ENCODE peak calls at places on chromosomes 1 and 21, in seven cellular contexts. V, B, Y, X, K, F and P are unnamed samples.
A peak's percentile ranks its signal among the peaks of the same experiment; 100 is the strongest.

GRCh38 chr1:90730247-90731022 is 13.3 kb upstream of the BARHL2 start:
- DNase-seq in V (no peak), B (no peak), Y (no peak), X (peak; percentile 24), K (peak; percentile 12), F (no peak), P (no peak)

GRCh38 chr1:168428063-168428731 is 115.6 kb downstream of the XCL2 start:
- DNase-seq in V (no peak), B (no peak), Y (no peak), X (no peak), K (peak; percentile 59), F (no peak), P (peak; percentile 33)

GRCh38 chr1:153539395-153540093 is 1.2 kb downstream of the S100A5 start:
- DNase-seq in V (no peak), B (no peak), Y (no peak), X (no peak), K (no peak), F (no peak), P (no peak)

GRCh38 chr21:45301521-45302081 is 13.9 kb upstream of the POFUT2 start:
- DNase-seq in V (no peak), B (no peak), Y (no peak), X (no peak), K (no peak), F (no peak), P (no peak)

GRCh38 chr1:47689894-47690293 is 252.1 kb downstream of the FOXD2 start:
- DNase-seq in V (no peak), B (no peak), Y (no peak), X (no peak), K (no peak), F (no peak), P (no peak)

GRCh38 chr1:231691618-231692259 is 65.1 kb downstream of the DISC1 start:
- DNase-seq in V (no peak), B (no peak), Y (no peak), X (peak; percentile 78), K (peak; percentile 43), F (peak; percentile 75), P (peak; percentile 55)

GRCh38 chr21:16072692-16073091 is 342.9 kb downstream of the USP25 start:
- DNase-seq in V (peak; percentile 68), B (no peak), Y (no peak), X (peak; percentile 75), K (peak; percentile 89), F (no peak), P (peak; percentile 84)

GRCh38 chr1:152861374-152861773 is 1.6 kb downstream of the LCE7A start:
- DNase-seq in V (no peak), B (no peak), Y (no peak), X (no peak), K (no peak), F (no peak), P (no peak)

GRCh38 chr1:7281821-7282220 is 489.3 kb upstream of the VAMP3 start:
- DNase-seq in V (peak; percentile 75), B (no peak), Y (no peak), X (peak; percentile 87), K (peak; percentile 90), F (no peak), P (peak; percentile 74)

GRCh38 chr1:53088616-53089300 is 26.7 kb downstream of the PODN start:
- DNase-seq in V (no peak), B (no peak), Y (no peak), X (no peak), K (no peak), F (no peak), P (no peak)

GRCh38 chr1:44057293-44057692 is 26.0 kb upstream of the SLC6A9 start:
- DNase-seq in V (no peak), B (no peak), Y (no peak), X (no peak), K (no peak), F (no peak), P (no peak)

GRCh38 chr1:178220094-178220493 is 126.2 kb downstream of the RASAL2 start:
- DNase-seq in V (no peak), B (no peak), Y (no peak), X (peak; percentile 53), K (no peak), F (no peak), P (peak; percentile 52)

GRCh38 chr1:25031966-25032667 is 102.0 kb upstream of the RUNX3 start:
- DNase-seq in V (no peak), B (no peak), Y (no peak), X (peak; percentile 78), K (no peak), F (no peak), P (peak; percentile 77)

GRCh38 chr1:2300851-2301606 is 72.9 kb downstream of the SKI start:
- DNase-seq in V (no peak), B (peak; percentile 76), Y (no peak), X (peak; percentile 64), K (no peak), F (no peak), P (peak; percentile 72)

GRCh38 chr1:27572019-27572678 is 31.8 kb downstream of the AHDC1 start:
- DNase-seq in V (no peak), B (no peak), Y (no peak), X (peak; percentile 45), K (no peak), F (peak; percentile 65), P (no peak)
- H3K4me3 ChIP-seq in V (no peak overlapping the region), B (no peak overlapping the region), Y (no peak overlapping the region), X (no peak overlapping the region), K (no peak overlapping the region), F (no peak overlapping the region), P (no peak overlapping the region)

GRCh38 chr21:39387461-39388037 is 38.7 kb upstream of the HMGN1 start:
- DNase-seq in V (peak; percentile 72), B (peak; percentile 87), Y (no peak), X (peak; percentile 89), K (peak; percentile 73), F (peak; percentile 100), P (peak; percentile 87)

GRCh38 chr21:39384674-39385298 is 35.9 kb upstream of the HMGN1 start:
- DNase-seq in V (no peak), B (no peak), Y (no peak), X (peak; percentile 18), K (no peak), F (no peak), P (no peak)

GRCh38 chr21:39386194-39386593 is 37.3 kb upstream of the HMGN1 start:
- DNase-seq in V (no peak), B (no peak), Y (no peak), X (peak; percentile 6), K (no peak), F (no peak), P (peak; percentile 39)

GRCh38 chr21:39386899-39387298 is 38.0 kb upstream of the HMGN1 start:
- DNase-seq in V (no peak), B (no peak), Y (no peak), X (no peak), K (no peak), F (no peak), P (no peak)

DNA sequence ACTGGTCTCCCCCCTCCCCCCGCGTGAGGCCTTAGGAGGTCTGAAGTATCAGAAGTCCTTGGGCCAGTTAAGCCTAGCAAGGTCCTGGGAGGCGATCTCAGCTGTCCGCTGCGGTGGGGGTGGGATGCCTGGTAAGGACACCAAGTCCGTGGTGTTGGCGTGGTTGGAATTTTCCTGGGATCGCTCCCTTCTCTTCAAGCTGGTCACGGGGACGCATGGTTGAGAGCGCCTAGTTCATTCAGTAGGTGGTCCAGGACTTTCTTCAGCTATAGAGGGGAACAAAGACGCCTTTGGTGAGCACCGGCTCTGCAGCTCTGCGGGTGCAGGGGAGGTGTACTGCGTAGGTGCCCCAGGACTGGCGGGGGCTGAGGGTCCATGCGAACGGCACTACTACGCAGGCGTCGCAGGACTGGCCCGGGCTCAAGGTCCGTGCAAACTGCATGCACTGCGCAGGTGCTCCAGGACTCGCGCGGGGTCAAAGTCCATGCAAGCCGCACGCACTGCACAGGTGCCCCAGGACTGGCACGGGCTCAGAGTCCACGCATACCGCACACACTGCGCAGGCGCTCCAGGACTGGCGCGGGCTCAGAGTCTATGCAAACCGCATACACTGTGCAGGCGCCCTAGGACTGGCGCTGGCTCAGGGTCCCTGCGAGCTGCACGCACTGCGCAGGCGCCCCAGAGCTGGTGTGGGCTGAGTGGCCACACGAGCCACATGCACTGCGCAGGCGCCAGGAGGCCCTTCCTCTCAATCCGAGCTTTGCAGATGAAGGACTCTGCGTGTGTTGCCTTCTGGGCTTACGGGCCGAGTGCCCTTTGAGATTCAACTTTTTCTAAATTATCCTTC is 36.6 kb upstream of the HMGN1 start:
- DNase-seq in V (peak; percentile 60), B (peak; percentile 26), Y (peak; percentile 31), X (peak; percentile 89), K (peak; percentile 77), F (no peak), P (peak; percentile 84)
- H3K4me3 ChIP-seq in V (peak overlapping the region; percentile 54), B (peak overlapping the region; percentile 24), Y (peak overlapping the region; percentile 28), X (peak overlapping the region; percentile 62), K (peak overlapping the region; percentile 53), F (no peak overlapping the region), P (peak overlapping the region; percentile 46)

DNA sequence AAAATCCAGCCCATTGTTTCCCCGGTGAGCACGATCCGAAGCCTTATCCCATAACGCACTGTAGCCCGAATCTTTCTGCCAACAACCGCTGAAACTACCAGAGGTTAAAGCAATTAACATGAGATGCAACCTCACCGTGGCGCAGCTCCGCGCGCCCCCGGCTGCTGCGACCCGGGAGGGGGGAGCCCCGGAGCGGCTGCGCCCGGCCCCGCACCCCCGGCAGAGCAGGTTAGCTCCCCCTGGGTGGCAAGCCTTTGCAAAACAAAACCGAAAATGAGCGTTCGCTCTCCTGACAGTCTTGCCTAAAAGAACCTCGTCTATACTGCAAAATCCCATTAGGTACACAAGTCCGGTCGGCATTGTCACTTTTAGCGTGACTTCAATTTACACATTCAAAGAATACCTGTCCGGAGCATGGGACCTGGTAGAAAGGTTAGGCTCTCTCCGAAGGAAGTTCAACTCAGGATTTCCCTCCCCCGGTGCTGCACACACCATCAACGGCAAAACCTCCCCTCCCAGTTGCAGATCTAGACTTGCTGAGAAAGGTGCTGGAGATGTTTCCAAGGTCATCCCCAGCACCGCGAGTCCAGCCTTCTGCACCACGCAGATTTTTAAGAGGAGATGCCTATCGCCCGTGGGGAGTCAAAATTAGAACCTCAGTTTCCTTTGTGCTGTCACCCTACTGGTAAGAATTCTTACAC is 107.5 kb downstream of the ZNF281 start:
- DNase-seq in V (no peak), B (peak; percentile 57), Y (no peak), X (peak; percentile 48), K (peak; percentile 40), F (no peak), P (peak; percentile 47)
- H3K4me3 ChIP-seq in V (peak overlapping the region; percentile 70), B (peak overlapping the region; percentile 95), Y (peak overlapping the region; percentile 46), X (peak overlapping the region; percentile 64), K (peak overlapping the region; percentile 77), F (no peak overlapping the region), P (peak overlapping the region; percentile 74)

DNA sequence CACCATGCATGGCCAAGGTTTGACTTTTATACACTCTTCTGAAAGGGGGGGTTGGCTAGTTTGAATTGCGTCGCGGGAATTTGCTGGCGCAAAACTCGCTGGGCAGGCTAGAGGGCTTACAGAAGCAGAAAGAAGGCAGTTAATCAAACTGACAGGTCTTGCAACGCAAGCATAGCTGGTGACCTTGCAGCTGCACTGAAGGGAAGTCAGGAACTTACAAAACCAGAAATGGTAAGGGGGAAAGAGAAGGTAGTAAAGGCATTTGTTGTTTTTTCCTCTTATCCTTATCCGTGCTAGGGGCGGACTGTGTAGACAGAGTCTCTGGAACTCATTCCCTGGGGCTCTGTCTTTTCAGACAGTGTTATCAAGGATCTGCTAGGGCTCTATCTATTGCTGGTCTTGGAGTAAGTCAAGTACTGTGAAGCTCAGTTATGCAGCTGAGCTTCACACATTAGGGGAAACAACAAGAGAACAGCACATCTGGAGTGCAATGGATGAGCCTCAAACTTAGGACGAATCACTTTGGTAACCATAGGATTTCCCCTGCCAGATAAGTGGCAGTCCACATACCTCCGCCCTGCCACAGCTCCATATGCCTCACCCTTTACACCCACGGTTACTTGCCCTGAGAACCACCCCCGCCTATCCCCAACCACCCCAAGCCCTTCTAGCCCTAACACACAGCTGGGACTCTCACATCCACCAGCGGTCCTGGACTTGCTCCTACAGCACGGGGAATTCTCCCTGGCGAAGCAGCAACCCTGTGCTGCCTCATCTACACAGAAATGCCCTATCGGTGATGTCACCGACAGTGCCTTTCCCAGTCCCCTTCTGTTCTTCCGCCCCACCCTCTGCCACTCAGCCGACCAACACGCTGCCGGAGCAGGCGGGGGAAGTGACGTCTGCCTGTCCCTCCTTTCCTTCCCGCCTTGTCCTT is 251.4 kb downstream of the FAM72C start:
- DNase-seq in V (no peak), B (no peak), Y (no peak), X (no peak), K (no peak), F (peak; percentile 54), P (peak; percentile 27)
- H3K4me3 ChIP-seq in V (no peak overlapping the region), B (no peak overlapping the region), Y (no peak overlapping the region), X (no peak overlapping the region), K (no peak overlapping the region), F (peak overlapping the region; percentile 12), P (no peak overlapping the region)